ENCODE peak calls at places on chromosomes 1 and 21, in ten cellular contexts. B is HL-60, J is BJ, E is thyroid gland, R is sigmoid colon, O is cardiac fibroblast, G is coronary artery, D is spleen, X is IMR-90, Z is fibroblast of the aortic adventitia. P is an unnamed sample.

GRCh38 chr1:151867785-151868403 is 14.4 kb upstream of the THEM5 start:
- DNase-seq in J (no peak), G (no peak), Z (peak; percentile 85), R (no peak), E (no peak), D (no peak), O (peak; percentile 91), B (peak; percentile 19), X (peak; percentile 74), P (peak; percentile 66)

GRCh38 chr1:32992489-32993214 is 28.0 kb upstream of the RNF19B start:
- DNase-seq in R (peak; percentile 83), D (peak; percentile 92), O (peak; percentile 96), J (peak; percentile 87), G (peak; percentile 84), E (peak; percentile 96), Z (peak; percentile 97), X (peak; percentile 95), B (peak; percentile 99), P (peak; percentile 98)

GRCh38 chr1:47759581-47760247 is 237.5 kb downstream of the TRABD2B start:
- DNase-seq in Z (no peak), O (no peak), R (no peak), D (peak; percentile 25), X (no peak), G (peak; percentile 74), B (no peak), J (no peak), E (no peak), P (no peak)

GRCh38 chr1:30548294-30548693 is 175.1 kb downstream of the MATN1 start:
- DNase-seq in D (no peak), R (no peak), G (no peak), B (no peak), O (no peak), X (no peak), Z (no peak), J (no peak), E (no peak), P (no peak)

GRCh38 chr1:7592120-7592798 is 178.8 kb upstream of the VAMP3 start:
- DNase-seq in R (peak; percentile 46), D (peak; percentile 41), E (no peak), O (no peak), X (no peak), Z (no peak), G (no peak), B (no peak), J (no peak), P (no peak)

GRCh38 chr1:216665891-216666290 is 57.3 kb downstream of the ESRRG start:
- DNase-seq in J (no peak), Z (no peak), G (no peak), X (no peak), O (no peak), D (no peak), R (no peak), E (no peak), B (no peak), P (no peak)

GRCh38 chr1:202286622-202287097 is 55.1 kb downstream of the UBE2T start:
- DNase-seq in O (peak; percentile 89), J (peak; percentile 54), X (peak; percentile 1), E (peak; percentile 35), G (peak; percentile 92), B (no peak), R (no peak), Z (peak; percentile 22), D (peak; percentile 76), P (peak; percentile 79)

GRCh38 chr1:47521034-47521871 is 83.4 kb downstream of the FOXD2 start:
- DNase-seq in R (no peak), E (no peak), B (no peak), O (no peak), X (no peak), J (no peak), Z (peak; percentile 33), D (no peak), G (peak; percentile 82), P (no peak)

GRCh38 chr1:153752561-153753195 is 22.5 kb upstream of the SLC27A3 start:
- DNase-seq in X (peak; percentile 79), J (no peak), E (no peak), R (peak; percentile 92), D (peak; percentile 18), O (peak; percentile 96), Z (peak; percentile 98), G (peak; percentile 88), B (no peak), P (no peak)

GRCh38 chr1:168467452-168467851 is 76.3 kb downstream of the XCL2 start:
- DNase-seq in X (no peak), G (no peak), R (no peak), B (no peak), D (no peak), O (no peak), Z (no peak), J (no peak), E (no peak), P (no peak)

GRCh38 chr1:184639205-184639604 is 115.5 kb downstream of the EDEM3 start:
- DNase-seq in G (no peak), R (no peak), J (no peak), X (no peak), D (no peak), B (no peak), E (no peak), Z (no peak), O (no peak), P (no peak)

GRCh38 chr1:160675641-160676410 is 29.0 kb upstream of the SLAMF1 start:
- DNase-seq in B (peak; percentile 76), Z (peak; percentile 66), X (peak; percentile 51), G (no peak), R (peak; percentile 75), O (peak; percentile 83), J (no peak), D (peak; percentile 94), E (peak; percentile 70), P (peak; percentile 62)

GRCh38 chr1:94783342-94784264 is 36.6 kb upstream of the SLC44A3 start:
- DNase-seq in E (peak; percentile 30), G (peak; percentile 93), D (no peak), R (peak; percentile 92), Z (peak; percentile 98), O (peak; percentile 90), X (peak; percentile 94), J (peak; percentile 60), B (no peak), P (peak; percentile 99)

GRCh38 chr21:36698160-36699025 is 522 bp upstream of the SIM2 start:
- DNase-seq in O (no peak), Z (no peak), E (no peak), R (no peak), D (no peak), X (peak; percentile 15), G (no peak), B (no peak), J (no peak), P (peak; percentile 38)

GRCh38 chr1:39354572-39354971 is 136.9 kb upstream of the BMP8A start:
- DNase-seq in X (no peak), G (no peak), B (no peak), R (no peak), J (no peak), E (no peak), Z (no peak), O (peak; percentile 12), D (no peak), P (no peak)

GRCh38 chr1:211551628-211552465 is 27.1 kb downstream of the SLC30A1 start:
- DNase-seq in J (no peak), X (peak; percentile 79), D (no peak), O (peak; percentile 89), B (no peak), G (peak; percentile 56), E (peak; percentile 7), R (no peak), Z (peak; percentile 50), P (peak; percentile 43)

DNA sequence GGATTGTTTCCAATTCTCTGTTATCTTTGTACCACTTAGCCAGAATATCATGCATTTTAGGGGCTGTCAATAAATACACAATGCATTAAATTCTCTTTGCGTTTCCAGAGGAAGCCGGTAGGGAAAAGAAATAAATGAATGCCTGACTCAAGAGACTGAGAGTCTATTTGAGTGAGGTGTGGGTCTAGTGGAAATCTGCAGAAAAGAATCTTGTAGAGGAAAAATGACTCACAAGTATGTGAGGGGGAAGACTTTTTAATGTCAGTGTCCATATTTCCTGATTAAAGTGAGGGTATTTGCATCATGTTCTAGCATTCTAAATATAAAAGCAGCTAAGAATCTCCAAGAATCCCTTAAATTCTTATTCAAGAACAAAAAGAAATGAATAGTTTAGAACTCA is 271.1 kb downstream of the PTPRC start:
- DNase-seq in E (no peak), Z (peak; percentile 37), D (no peak), R (no peak), O (peak; percentile 63), G (no peak), B (no peak), X (peak; percentile 77), J (peak; percentile 13), P (peak; percentile 21)
- H3K4me3 ChIP-seq in E (no peak overlapping the region), Z (no peak overlapping the region), D (no peak overlapping the region), R (no peak overlapping the region), O (no peak overlapping the region), G (no peak overlapping the region), B (no peak overlapping the region), X (no peak overlapping the region), J (no peak overlapping the region), P (no peak overlapping the region)

GRCh38 chr1:43542515-43543458 is 12.1 kb downstream of the PTPRF start:
- DNase-seq in B (no peak), E (no peak), J (no peak), X (no peak), O (no peak), Z (no peak), D (no peak), R (no peak), G (no peak), P (no peak)
- TF ChIP-seq CTCF in B (no peak), E (no peak), J (no peak), X (no peak), O (no peak), Z (no peak), D (no peak), R (no peak), G (no peak), P (no peak)

DNA sequence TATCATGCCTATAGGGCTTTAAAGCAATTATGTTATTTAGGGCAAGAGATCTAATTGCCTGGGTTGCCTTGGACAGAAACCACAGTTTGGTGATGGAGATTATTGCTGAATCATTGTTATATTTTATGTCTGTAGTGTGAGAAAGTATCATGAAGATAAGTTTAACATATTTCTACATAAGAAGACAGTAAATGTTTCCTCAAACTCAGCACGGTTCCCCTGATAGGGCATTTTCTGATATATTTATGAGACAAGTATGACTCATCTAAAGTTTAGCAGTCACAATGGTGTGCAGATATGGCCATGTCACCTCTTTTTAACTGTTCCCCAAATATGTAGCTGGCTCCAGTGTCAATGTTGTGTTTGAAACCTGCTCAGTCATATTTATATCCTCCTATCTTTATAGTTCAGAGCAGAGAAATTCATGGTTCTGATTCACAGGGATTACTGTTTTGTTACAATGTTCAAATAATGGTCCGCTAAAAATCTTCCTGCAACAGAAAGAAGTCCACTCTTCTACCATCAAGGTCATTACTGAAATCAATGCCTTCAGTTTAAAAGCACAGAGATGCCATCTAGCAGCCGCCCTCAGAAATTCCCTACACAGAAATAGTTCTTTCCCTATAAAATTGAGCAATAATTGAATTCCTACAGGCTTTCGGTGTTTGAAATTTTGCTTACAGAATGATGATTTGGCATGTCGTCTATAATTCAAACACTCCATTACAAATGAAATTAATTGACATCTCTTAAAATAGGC is 3.7 kb downstream of the OLFM3 start:
- DNase-seq in R (no peak), B (no peak), J (no peak), D (no peak), O (no peak), X (no peak), G (no peak), Z (no peak), E (no peak), P (no peak)
- H3K4me3 ChIP-seq in R (no peak overlapping the region), B (no peak overlapping the region), J (no peak overlapping the region), D (no peak overlapping the region), O (no peak overlapping the region), X (no peak overlapping the region), G (no peak overlapping the region), Z (no peak overlapping the region), E (no peak overlapping the region), P (no peak overlapping the region)

GRCh38 chr1:23368562-23369334 is 888 bp downstream of the ZNF436 start:
- DNase-seq in R (peak; percentile 96), X (peak; percentile 90), D (peak; percentile 97), B (peak; percentile 88), O (peak; percentile 94), J (no peak), G (peak; percentile 93), Z (peak; percentile 86), E (peak; percentile 92), P (peak; percentile 87)
- TF ChIP-seq CTCF in R (no peak), X (peak; percentile 34), D (no peak), B (no peak), O (no peak), J (no peak), G (no peak), Z (no peak), E (no peak), P (peak; percentile 15)